ENCODE peak calls at places on chromosomes 13 and 19, in five cellular contexts. N is tibial nerve, M is fibroblast of lung, E is heart right ventricle, G is ascending aorta. R is an unnamed sample.

GRCh38 chr19:49333426-49334288 is 1.5 kb upstream of the CD37 start:
- DNase-seq in M (no peak), E (no peak), N (no peak), G (peak; percentile 65), R (no peak)

GRCh38 chr19:46813570-46814358 is 25.4 kb upstream of the SLC1A5 start:
- DNase-seq in E (peak; percentile 78), G (peak; percentile 79), N (peak; percentile 83), M (peak; percentile 44), R (no peak)

GRCh38 chr13:114124921-114125320 is 7.5 kb downstream of the RASA3 start:
- DNase-seq in M (peak; percentile 88), N (no peak), E (no peak), G (peak; percentile 56), R (no peak)

GRCh38 chr13:27644302-27644701 is 22.6 kb downstream of the POLR1D start:
- DNase-seq in M (peak; percentile 96), G (no peak), E (no peak), N (no peak), R (no peak)

GRCh38 chr13:40304391-40304790 is 362.1 kb downstream of the FOXO1 start:
- DNase-seq in G (no peak), M (no peak), N (no peak), E (no peak), R (no peak)

GRCh38 chr13:39577833-39578232 is 25.2 kb downstream of the LHFPL6 start:
- DNase-seq in G (peak; percentile 55), N (no peak), E (no peak), M (no peak), R (no peak)

GRCh38 chr19:48490980-48491792 is 20.4 kb downstream of the LMTK3 start:
- DNase-seq in G (no peak), N (no peak), E (no peak), M (no peak), R (no peak)

GRCh38 chr13:60267498-60268202 is 103.9 kb upstream of the DIAPH3 start:
- DNase-seq in G (no peak), E (no peak), M (peak; percentile 14), N (no peak), R (no peak)

GRCh38 chr19:10260141-10260584 is 8.1 kb downstream of the MRPL4 start:
- DNase-seq in E (no peak), M (peak; percentile 62), G (no peak), N (no peak), R (peak; percentile 80)

GRCh38 chr13:53719281-53719680 is 690.7 kb downstream of the OLFM4 start:
- DNase-seq in M (no peak), G (no peak), N (no peak), E (no peak), R (no peak)

GRCh38 chr19:54481326-54481930 is 8.3 kb upstream of the CDC42EP5 start:
- DNase-seq in M (no peak), E (no peak), G (no peak), N (no peak), R (no peak)

GRCh38 chr13:20980420-20980819 is 77.9 kb upstream of the XPO4 start:
- DNase-seq in M (no peak), E (no peak), G (no peak), N (no peak), R (no peak)

GRCh38 chr19:33671211-33671610 is 49.5 kb downstream of the CHST8 start:
- DNase-seq in G (no peak), M (no peak), N (no peak), E (no peak), R (no peak)

GRCh38 chr13:24882665-24883064 is 118.7 kb downstream of the RNF17 start:
- DNase-seq in E (no peak), N (no peak), G (no peak), M (no peak), R (no peak)

GRCh38 chr19:40133491-40133890 is 42.7 kb upstream of the ZNF780A start:
- DNase-seq in N (no peak), G (no peak), E (no peak), M (no peak), R (no peak)

GRCh38 chr19:40134866-40135265 is 44.1 kb upstream of the ZNF780A start:
- DNase-seq in N (no peak), M (no peak), G (no peak), E (no peak), R (no peak)

GRCh38 chr19:40139533-40140287 is 49.0 kb upstream of the ZNF780A start:
- DNase-seq in E (no peak), G (no peak), N (no peak), M (peak; percentile 20), R (no peak)

GRCh38 chr19:40141546-40141945 is 49.7 kb upstream of the MAP3K10 start:
- DNase-seq in N (no peak), G (no peak), E (no peak), M (no peak), R (no peak)

DNA sequence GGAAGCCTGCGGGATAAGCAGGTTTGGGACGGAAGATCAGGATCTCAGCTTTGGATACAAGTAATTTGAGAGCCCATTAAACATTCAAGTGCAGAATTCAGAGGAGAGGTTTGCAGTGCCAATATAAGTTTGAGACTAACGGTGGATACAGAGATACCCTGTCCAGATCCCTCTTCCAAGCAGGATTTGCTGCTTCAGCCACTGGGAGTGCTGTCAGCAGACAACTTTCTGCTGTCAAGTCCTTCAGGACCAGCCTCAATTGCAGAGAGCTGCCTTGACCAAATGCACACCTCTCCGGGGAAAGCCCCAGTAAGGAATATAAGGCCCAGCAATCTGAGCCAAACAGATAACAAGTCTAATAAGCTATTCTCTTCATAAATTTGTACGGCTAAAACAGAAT is 46.1 kb upstream of the ZNF780A start:
- DNase-seq in N (no peak), E (no peak), M (no peak), G (no peak), R (no peak)
- TF ChIP-seq CTCF in N (no peak), E (no peak), M (no peak), G (no peak), R (no peak)

GRCh38 chr19:57818378-57818777 is 3.7 kb upstream of the ZNF552 start:
- DNase-seq in G (no peak), E (no peak), M (no peak), N (no peak), R (no peak)
- H3K4me3 ChIP-seq in G (no peak overlapping the region), E (no peak overlapping the region), M (no peak overlapping the region), N (no peak overlapping the region), R (no peak overlapping the region)

GRCh38 chr19:15779756-15780476 is 7.5 kb upstream of the OR10H5 start:
- DNase-seq in E (peak; percentile 76), M (peak; percentile 18), G (peak; percentile 91), N (peak; percentile 48), R (peak; percentile 83)
- TF ChIP-seq CTCF in E (no peak), M (no peak), G (no peak), N (no peak), R (no peak)

GRCh38 chr19:17240855-17241399 is 4.8 kb downstream of the NR2F6 start:
- DNase-seq in M (no peak), N (no peak), E (no peak), G (no peak), R (no peak)

GRCh38 chr19:17244618-17245534 is 843 bp downstream of the NR2F6 start:
- DNase-seq in M (no peak), G (no peak), E (peak; percentile 62), N (no peak), R (no peak)

GRCh38 chr19:17243854-17244617 is 1.7 kb downstream of the NR2F6 start:
- DNase-seq in M (no peak), N (peak; percentile 59), G (peak; percentile 76), E (peak; percentile 66), R (no peak)

GRCh38 chr19:17243340-17243853 is 2.3 kb downstream of the NR2F6 start:
- DNase-seq in M (no peak), E (no peak), G (no peak), N (no peak), R (no peak)

GRCh38 chr19:17242431-17243208 is 3.1 kb downstream of the NR2F6 start:
- DNase-seq in E (no peak), N (no peak), M (no peak), G (no peak), R (no peak)
- H3K4me3 ChIP-seq in E (peak overlapping the region; percentile 76), N (no peak overlapping the region), M (no peak overlapping the region), G (peak overlapping the region; percentile 97), R (no peak overlapping the region)